ENCODE peak calls at places on chromosomes 6 and 20, in ten cellular contexts. K is aorta; D is ovary; X is CD8-positive, alpha-beta T cell; A is CD8-positive, alpha-beta memory T cell; F is naive thymus-derived CD4-positive, alpha-beta T cell; E is spleen; T is thyroid gland; V is CD4-positive, alpha-beta memory T cell; B is GM12878. W is an unnamed sample. For H3K4me1 and H3K36me3, the result is how much of the 10 kb centered on the place peaks cover.

GRCh38 chr6:62043079-62043478 is 242.9 kb downstream of the KHDRBS2 start:
- DNase-seq in K (no peak), D (no peak), X (no peak), A (no peak), F (no peak), E (no peak), T (no peak), V (no peak), B (no peak), W (no peak)

GRCh38 chr6:112087136-112087908 is at the start of the genes FAM229B and TUBE1:
- DNase-seq in K (peak), D (peak), X (peak), A (peak), F (peak), E (peak), T (peak), V (peak), B (peak), W (peak)

GRCh38 chr6:104606361-104606760 is 253.4 kb downstream of the HACE1 start:
- DNase-seq in K (no peak), D (no peak), X (no peak), A (no peak), F (no peak), E (no peak), T (no peak), V (no peak), B (no peak), W (no peak)

GRCh38 chr20:34062651-34063482 is 49.2 kb downstream of the EIF2S2 start:
- DNase-seq in K (no peak), D (no peak), X (no peak), A (no peak), F (no peak), E (no peak), T (no peak), V (no peak), B (no peak), W (no peak)

GRCh38 chr6:30769088-30769852 is 24.9 kb upstream of the IER3 start:
- DNase-seq in K (peak), D (peak), X (peak), A (peak), F (peak), E (no peak), T (no peak), V (peak), B (no peak), W (no peak)

GRCh38 chr20:61584851-61585250 is 332.8 kb downstream of the CDH4 start:
- DNase-seq in K (no peak), D (no peak), X (no peak), A (no peak), F (no peak), E (no peak), T (peak), V (no peak), B (no peak), W (no peak)

GRCh38 chr6:55882731-55883595 is 7.6 kb upstream of the BMP5 start:
- DNase-seq in K (no peak), D (no peak), X (no peak), A (no peak), F (no peak), E (no peak), T (no peak), V (no peak), B (no peak), W (no peak)

GRCh38 chr6:61688165-61688564 is 597.9 kb downstream of the KHDRBS2 start:
- DNase-seq in K (no peak), D (no peak), X (no peak), A (no peak), F (no peak), E (no peak), T (no peak), V (no peak), B (no peak), W (no peak)

GRCh38 chr20:57938158-57939108 is 228.6 kb upstream of the PMEPA1 start:
- DNase-seq in K (peak), D (no peak), X (no peak), A (no peak), F (no peak), E (no peak), T (no peak), V (no peak), B (no peak), W (no peak)

GRCh38 chr6:100879317-100879716 is 1.8 kb downstream of the ASCC3 start:
- DNase-seq in K (no peak), D (no peak), X (no peak), A (no peak), F (no peak), E (no peak), T (no peak), V (no peak), B (no peak), W (no peak)

GRCh38 chr20:53126185-53126584 is 154.0 kb downstream of the TSHZ2 start:
- DNase-seq in K (no peak), D (no peak), X (no peak), A (no peak), F (no peak), E (no peak), T (no peak), V (no peak), B (no peak), W (no peak)

GRCh38 chr6:41963371-41963770 is 21.8 kb upstream of the CCND3 start:
- DNase-seq in K (no peak), D (no peak), X (no peak), A (no peak), F (no peak), E (no peak), T (no peak), V (no peak), B (no peak), W (no peak)

GRCh38 chr6:98037571-98037970 is 754.6 kb upstream of the MMS22L start:
- DNase-seq in K (no peak), D (no peak), X (no peak), A (no peak), F (no peak), E (no peak), T (no peak), V (no peak), B (no peak), W (no peak)

GRCh38 chr20:62830251-62830650 is 13.4 kb downstream of the COL9A3 start:
- DNase-seq in K (peak), D (no peak), X (no peak), A (no peak), F (no peak), E (peak), T (no peak), V (no peak), B (no peak), W (no peak)

GRCh38 chr20:33864324-33864963 is 53.3 kb downstream of the CHMP4B start:
- DNase-seq in K (no peak), D (no peak), X (no peak), A (no peak), F (no peak), E (no peak), T (no peak), V (no peak), B (no peak), W (no peak)

GRCh38 chr6:170036916-170037315 is 254.0 kb downstream of the DLL1 start:
- DNase-seq in K (no peak), D (no peak), X (no peak), A (no peak), F (no peak), E (peak), T (no peak), V (no peak), B (no peak), W (no peak)

GRCh38 chr20:436476-436875 is 25.9 kb downstream of the TBC1D20 start:
- DNase-seq in K (no peak), D (no peak), X (no peak), A (no peak), F (no peak), E (no peak), T (no peak), V (no peak), B (no peak), W (no peak)

GRCh38 chr20:34179636-34180360 is 61.4 kb upstream of the ASIP start:
- DNase-seq in K (no peak), D (no peak), X (no peak), A (no peak), F (no peak), E (no peak), T (no peak), V (no peak), B (no peak), W (no peak)

GRCh38 chr6:57221191-57221935 is 744 bp downstream of the RAB23 start:
- DNase-seq in K (peak), D (peak), X (peak), A (peak), F (peak), E (peak), T (peak), V (no peak), B (no peak), W (peak)

GRCh38 chr20:61953037-61953788 is 112.5 kb downstream of the TAF4 start:
- DNase-seq in K (peak), D (no peak), X (no peak), A (no peak), F (no peak), E (peak), T (no peak), V (no peak), B (no peak), W (no peak)

GRCh38 chr20:5181955-5182354 is 55.1 kb downstream of the CDS2 start:
- DNase-seq in K (no peak), D (no peak), X (no peak), A (no peak), F (no peak), E (no peak), T (no peak), V (no peak), B (no peak), W (no peak)

GRCh38 chr6:10373642-10374359 is 41.1 kb downstream of the TFAP2A start:
- DNase-seq in K (no peak), D (no peak), X (no peak), A (no peak), F (no peak), E (no peak), T (no peak), V (no peak), B (no peak), W (no peak)

GRCh38 chr6:23036401-23036983 is 467.1 kb downstream of the HDGFL1 start:
- DNase-seq in K (no peak), D (no peak), X (no peak), A (no peak), F (no peak), E (no peak), T (peak), V (no peak), B (no peak), W (no peak)

GRCh38 chr6:1027109-1027794 is 284.6 kb upstream of the FOXQ1 start:
- DNase-seq in K (no peak), D (no peak), X (no peak), A (no peak), F (no peak), E (no peak), T (no peak), V (no peak), B (no peak), W (no peak)

GRCh38 chr20:46209930-46210671 is 92.0 kb downstream of the CD40 start:
- DNase-seq in K (peak), D (peak), X (no peak), A (no peak), F (no peak), E (no peak), T (no peak), V (no peak), B (no peak), W (no peak)

GRCh38 chr6:127341471-127342202 is 1.8 kb downstream of the ECHDC1 start:
- DNase-seq in K (no peak), D (no peak), X (no peak), A (no peak), F (no peak), E (no peak), T (no peak), V (no peak), B (no peak), W (no peak)

GRCh38 chr6:163355471-163355991 is 59.0 kb upstream of the QKI start:
- DNase-seq in K (peak), D (peak), X (no peak), A (no peak), F (no peak), E (peak), T (peak), V (no peak), B (no peak), W (no peak)

GRCh38 chr6:2970034-2970685 is 1.2 kb downstream of the SERPINB6 start:
- DNase-seq in K (no peak), D (no peak), X (no peak), A (no peak), F (no peak), E (no peak), T (no peak), V (no peak), B (no peak), W (no peak)

GRCh38 chr20:20820780-20821495 is 108.5 kb upstream of the RALGAPA2 start:
- DNase-seq in K (no peak), D (no peak), X (no peak), A (no peak), F (no peak), E (no peak), T (no peak), V (no peak), B (no peak), W (no peak)

GRCh38 chr6:4313044-4313686 is 177.8 kb upstream of the ECI2 start:
- DNase-seq in K (no peak), D (no peak), X (no peak), A (no peak), F (no peak), E (no peak), T (peak), V (no peak), B (no peak), W (no peak)

GRCh38 chr6:164842085-164842484 is 467.3 kb downstream of the C6orf118 start:
- DNase-seq in K (no peak), D (no peak), X (no peak), A (no peak), F (no peak), E (no peak), T (no peak), V (no peak), B (no peak), W (no peak)

GRCh38 chr6:90090866-90091265 is 196.6 kb downstream of the GJA10 start:
- DNase-seq in K (no peak), D (no peak), X (no peak), A (no peak), F (no peak), E (no peak), T (no peak), V (no peak), B (no peak), W (no peak)

GRCh38 chr6:31952140-31952805 is 6.4 kb downstream of the CFB start:
- DNase-seq in K (peak), D (peak), X (peak), A (peak), F (peak), E (no peak), T (peak), V (no peak), B (no peak), W (peak)

GRCh38 chr6:137819740-137820139 is 47.3 kb upstream of the TNFAIP3 start:
- DNase-seq in K (no peak), D (no peak), X (peak), A (peak), F (no peak), E (no peak), T (no peak), V (peak), B (peak), W (no peak)

GRCh38 chr20:50245561-50246366 is 55.1 kb downstream of the CEBPB start:
- DNase-seq in K (no peak), D (no peak), X (no peak), A (no peak), F (no peak), E (no peak), T (peak), V (no peak), B (no peak), W (no peak)

GRCh38 chr6:160428069-160428430 is 79.9 kb downstream of the SLC22A3 start:
- DNase-seq in K (no peak), D (peak), X (no peak), A (no peak), F (no peak), E (no peak), T (peak), V (no peak), B (no peak), W (no peak)

GRCh38 chr20:38139919-38140753 is 24.9 kb downstream of the TGM2 start:
- DNase-seq in K (peak), D (no peak), X (no peak), A (no peak), F (no peak), E (peak), T (no peak), V (no peak), B (no peak), W (no peak)
- H3K27ac ChIP-seq in K (no peak), D (no peak), X (no peak), A (no peak), F (no peak), E (peak), T (no peak), V (no peak), B (no peak), W (no peak)

GRCh38 chr6:157207521-157208076 is 115.7 kb downstream of the TMEM242 start:
- DNase-seq in K (peak), D (no peak), X (no peak), A (no peak), F (no peak), E (no peak), T (no peak), V (no peak), B (no peak), W (no peak)
- H3K4me1 ChIP-seq in K (under half), D (under half), X (under half), A (under half), F (under half), E (under half), T (under half), V (under half), B (under half), W (under half)

DNA sequence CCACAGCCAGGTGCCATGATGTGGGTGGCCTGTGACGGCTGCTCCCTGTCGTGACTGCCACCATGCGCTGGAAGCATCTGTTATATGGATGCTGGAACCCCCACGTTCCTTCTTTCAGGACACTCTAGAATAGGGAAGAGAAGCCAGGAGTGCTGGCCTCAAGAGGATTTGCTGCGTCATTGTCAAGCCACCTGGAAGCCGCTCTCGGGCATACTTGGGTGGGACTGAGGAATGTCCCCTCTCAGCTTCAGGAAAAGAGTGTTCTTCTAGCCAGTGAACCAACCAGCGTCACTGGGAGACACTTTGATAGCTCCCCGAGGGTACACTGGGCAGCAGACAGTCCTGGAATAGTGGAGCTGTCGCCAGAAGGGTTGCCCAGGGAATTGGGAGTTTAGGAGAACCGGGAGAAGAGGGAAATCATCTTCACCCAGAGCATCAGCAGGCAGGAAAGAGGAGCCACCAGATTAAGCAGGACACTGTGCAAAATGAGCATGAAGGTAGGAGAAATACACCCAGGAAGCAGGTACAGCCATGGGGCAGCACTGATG is 130.8 kb upstream of the SASH1 start:
- DNase-seq in K (no peak), D (no peak), X (no peak), A (no peak), F (no peak), E (no peak), T (peak), V (no peak), B (no peak), W (no peak)
- H3K36me3 ChIP-seq in K (under half), D (under half), X (under half), A (under half), F (under half), E (under half), T (under half), V (under half), B (under half), W (under half)

GRCh38 chr6:147213772-147214171 is 9.6 kb downstream of the STXBP5 start:
- DNase-seq in K (no peak), D (no peak), X (no peak), A (no peak), F (no peak), E (no peak), T (no peak), V (no peak), B (no peak), W (no peak)

GRCh38 chr6:147209762-147210449 is 5.7 kb downstream of the STXBP5 start:
- DNase-seq in K (no peak), D (no peak), X (no peak), A (no peak), F (no peak), E (no peak), T (no peak), V (no peak), B (no peak), W (no peak)

GRCh38 chr6:147212618-147213017 is 8.4 kb downstream of the STXBP5 start:
- DNase-seq in K (no peak), D (no peak), X (no peak), A (no peak), F (no peak), E (no peak), T (no peak), V (no peak), B (no peak), W (no peak)

GRCh38 chr6:147211349-147211748 is 7.1 kb downstream of the STXBP5 start:
- DNase-seq in K (no peak), D (no peak), X (no peak), A (no peak), F (no peak), E (no peak), T (no peak), V (no peak), B (no peak), W (no peak)

GRCh38 chr6:147211831-147212230 is 7.6 kb downstream of the STXBP5 start:
- DNase-seq in K (no peak), D (no peak), X (no peak), A (no peak), F (no peak), E (no peak), T (no peak), V (no peak), B (no peak), W (no peak)
- H3K27ac ChIP-seq in K (no peak), D (no peak), X (no peak), A (no peak), F (no peak), E (no peak), T (no peak), V (no peak), B (no peak), W (no peak)

DNA sequence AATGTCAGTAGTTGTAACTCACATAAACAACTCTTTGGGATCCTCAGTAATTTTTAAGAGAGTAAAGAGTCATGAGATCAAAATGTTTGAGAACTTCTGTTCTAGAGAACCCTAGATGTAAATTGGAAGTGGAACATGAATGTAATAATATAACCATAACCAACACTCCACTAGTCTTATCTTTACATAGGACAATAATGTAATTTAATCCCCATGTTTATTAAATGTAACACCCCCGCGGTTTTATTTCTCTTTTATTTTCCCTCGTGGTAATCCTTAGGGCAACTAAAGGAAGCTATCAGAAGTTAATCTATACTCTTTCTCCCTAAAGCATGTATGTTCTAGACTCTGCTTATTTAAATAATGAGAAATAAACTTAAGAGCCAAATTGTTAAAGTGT is 54.4 kb downstream of the ZNF292 start:
- DNase-seq in K (no peak), D (no peak), X (no peak), A (no peak), F (no peak), E (no peak), T (no peak), V (no peak), B (no peak), W (no peak)
- H3K4me1 ChIP-seq in K (under half), D (under half), X (under half), A (under half), F (under half), E (under half), T (under half), V (half or more), B (under half), W (under half)

GRCh38 chr6:119278625-119279024 is 70.9 kb downstream of the MAN1A1 start:
- DNase-seq in K (no peak), D (no peak), X (no peak), A (no peak), F (no peak), E (no peak), T (no peak), V (no peak), B (no peak), W (no peak)
- H3K36me3 ChIP-seq in K (under half), D (under half), X (under half), A (under half), F (under half), E (under half), T (under half), V (under half), B (under half), W (under half)

GRCh38 chr20:58991720-58992119 is 10.7 kb downstream of the NELFCD start:
- DNase-seq in K (peak), D (no peak), X (no peak), A (no peak), F (no peak), E (no peak), T (no peak), V (no peak), B (no peak), W (no peak)
- H3K27ac ChIP-seq in K (no peak), D (no peak), X (no peak), A (no peak), F (no peak), E (no peak), T (peak), V (no peak), B (no peak), W (no peak)